ENCODE peak calls at places on chromosome 6, in six cellular contexts. One of them, this sample, is unnamed.

GRCh38 chr6:79335133-79335674 is 100.7 kb upstream of the HMGN3 start:
- DNase-seq in activated naive CD4-positive, alpha-beta T cell treated with anti-CD3 and anti-CD28 coated beads, Interleukin-2, amount 50 U/mL, for 72 hours: no peak
- DNase-seq in lung microvascular endothelial cell: no peak
- DNase-seq in fibroblast of mammary gland: peak
- DNase-seq in naive thymus-derived CD8-positive, alpha-beta T cell: no peak
- DNase-seq in T-helper 2 cell: no peak
- DNase-seq in this sample: no peak

GRCh38 chr6:160430741-160431140 is 82.6 kb downstream of the SLC22A3 start:
- DNase-seq in activated naive CD4-positive, alpha-beta T cell treated with anti-CD3 and anti-CD28 coated beads, Interleukin-2, amount 50 U/mL, for 72 hours: no peak
- DNase-seq in lung microvascular endothelial cell: no peak
- DNase-seq in fibroblast of mammary gland: no peak
- DNase-seq in naive thymus-derived CD8-positive, alpha-beta T cell: no peak
- DNase-seq in T-helper 2 cell: no peak
- DNase-seq in this sample: no peak

GRCh38 chr6:111471958-111472357 is 11.1 kb downstream of the REV3L start:
- DNase-seq in activated naive CD4-positive, alpha-beta T cell treated with anti-CD3 and anti-CD28 coated beads, Interleukin-2, amount 50 U/mL, for 72 hours: no peak
- DNase-seq in lung microvascular endothelial cell: no peak
- DNase-seq in fibroblast of mammary gland: no peak
- DNase-seq in naive thymus-derived CD8-positive, alpha-beta T cell: no peak
- DNase-seq in T-helper 2 cell: no peak
- DNase-seq in this sample: no peak

GRCh38 chr6:162343196-162343901 is 384.2 kb downstream of the PRKN start:
- DNase-seq in activated naive CD4-positive, alpha-beta T cell treated with anti-CD3 and anti-CD28 coated beads, Interleukin-2, amount 50 U/mL, for 72 hours: no peak
- DNase-seq in lung microvascular endothelial cell: no peak
- DNase-seq in fibroblast of mammary gland: peak
- DNase-seq in naive thymus-derived CD8-positive, alpha-beta T cell: no peak
- DNase-seq in T-helper 2 cell: no peak
- DNase-seq in this sample: no peak

GRCh38 chr6:67030861-67031260 is 1323.8 kb upstream of the EYS start:
- DNase-seq in activated naive CD4-positive, alpha-beta T cell treated with anti-CD3 and anti-CD28 coated beads, Interleukin-2, amount 50 U/mL, for 72 hours: no peak
- DNase-seq in lung microvascular endothelial cell: no peak
- DNase-seq in fibroblast of mammary gland: no peak
- DNase-seq in naive thymus-derived CD8-positive, alpha-beta T cell: no peak
- DNase-seq in T-helper 2 cell: no peak
- DNase-seq in this sample: no peak

GRCh38 chr6:28896505-28897392 is 27.0 kb downstream of the TRIM27 start:
- DNase-seq in activated naive CD4-positive, alpha-beta T cell treated with anti-CD3 and anti-CD28 coated beads, Interleukin-2, amount 50 U/mL, for 72 hours: peak
- DNase-seq in lung microvascular endothelial cell: peak
- DNase-seq in fibroblast of mammary gland: peak
- DNase-seq in naive thymus-derived CD8-positive, alpha-beta T cell: peak
- DNase-seq in T-helper 2 cell: peak
- DNase-seq in this sample: peak

GRCh38 chr6:140537834-140538680 is 1163.6 kb upstream of the CITED2 start:
- DNase-seq in activated naive CD4-positive, alpha-beta T cell treated with anti-CD3 and anti-CD28 coated beads, Interleukin-2, amount 50 U/mL, for 72 hours: no peak
- DNase-seq in lung microvascular endothelial cell: peak
- DNase-seq in fibroblast of mammary gland: peak
- DNase-seq in naive thymus-derived CD8-positive, alpha-beta T cell: no peak
- DNase-seq in T-helper 2 cell: no peak
- DNase-seq in this sample: no peak

GRCh38 chr6:136791296-136792065 is 796 bp downstream of the MAP3K5 start:
- DNase-seq in activated naive CD4-positive, alpha-beta T cell treated with anti-CD3 and anti-CD28 coated beads, Interleukin-2, amount 50 U/mL, for 72 hours: peak
- DNase-seq in lung microvascular endothelial cell: peak
- DNase-seq in fibroblast of mammary gland: peak
- DNase-seq in naive thymus-derived CD8-positive, alpha-beta T cell: peak
- DNase-seq in T-helper 2 cell: peak
- DNase-seq in this sample: peak

GRCh38 chr6:5905431-5906339 is 101.0 kb downstream of the NRN1 start:
- DNase-seq in activated naive CD4-positive, alpha-beta T cell treated with anti-CD3 and anti-CD28 coated beads, Interleukin-2, amount 50 U/mL, for 72 hours: no peak
- DNase-seq in lung microvascular endothelial cell: peak
- DNase-seq in fibroblast of mammary gland: peak
- DNase-seq in naive thymus-derived CD8-positive, alpha-beta T cell: no peak
- DNase-seq in T-helper 2 cell: no peak
- DNase-seq in this sample: peak

GRCh38 chr6:35299674-35300073 is 2.1 kb downstream of the DEF6 start:
- DNase-seq in activated naive CD4-positive, alpha-beta T cell treated with anti-CD3 and anti-CD28 coated beads, Interleukin-2, amount 50 U/mL, for 72 hours: no peak
- DNase-seq in lung microvascular endothelial cell: no peak
- DNase-seq in fibroblast of mammary gland: no peak
- DNase-seq in naive thymus-derived CD8-positive, alpha-beta T cell: no peak
- DNase-seq in T-helper 2 cell: no peak
- DNase-seq in this sample: no peak

GRCh38 chr6:14861491-14861943 is 384.4 kb upstream of the JARID2 start:
- DNase-seq in activated naive CD4-positive, alpha-beta T cell treated with anti-CD3 and anti-CD28 coated beads, Interleukin-2, amount 50 U/mL, for 72 hours: no peak
- DNase-seq in lung microvascular endothelial cell: no peak
- DNase-seq in fibroblast of mammary gland: no peak
- DNase-seq in naive thymus-derived CD8-positive, alpha-beta T cell: no peak
- DNase-seq in T-helper 2 cell: no peak
- DNase-seq in this sample: no peak

GRCh38 chr6:87661016-87661415 is 41.0 kb downstream of the AKIRIN2 start:
- DNase-seq in activated naive CD4-positive, alpha-beta T cell treated with anti-CD3 and anti-CD28 coated beads, Interleukin-2, amount 50 U/mL, for 72 hours: no peak
- DNase-seq in lung microvascular endothelial cell: no peak
- DNase-seq in fibroblast of mammary gland: peak
- DNase-seq in naive thymus-derived CD8-positive, alpha-beta T cell: no peak
- DNase-seq in T-helper 2 cell: no peak
- DNase-seq in this sample: no peak

GRCh38 chr6:130848945-130849344 is 21.7 kb downstream of the SMLR1 start:
- DNase-seq in activated naive CD4-positive, alpha-beta T cell treated with anti-CD3 and anti-CD28 coated beads, Interleukin-2, amount 50 U/mL, for 72 hours: no peak
- DNase-seq in lung microvascular endothelial cell: no peak
- DNase-seq in fibroblast of mammary gland: peak
- DNase-seq in naive thymus-derived CD8-positive, alpha-beta T cell: no peak
- DNase-seq in T-helper 2 cell: no peak
- DNase-seq in this sample: no peak

GRCh38 chr6:158324136-158324535 is 11.9 kb downstream of the TULP4 start:
- DNase-seq in activated naive CD4-positive, alpha-beta T cell treated with anti-CD3 and anti-CD28 coated beads, Interleukin-2, amount 50 U/mL, for 72 hours: no peak
- DNase-seq in lung microvascular endothelial cell: peak
- DNase-seq in fibroblast of mammary gland: peak
- DNase-seq in naive thymus-derived CD8-positive, alpha-beta T cell: no peak
- DNase-seq in T-helper 2 cell: no peak
- DNase-seq in this sample: no peak

GRCh38 chr6:107419747-107420146 is 39.6 kb downstream of the PDSS2 start:
- DNase-seq in activated naive CD4-positive, alpha-beta T cell treated with anti-CD3 and anti-CD28 coated beads, Interleukin-2, amount 50 U/mL, for 72 hours: no peak
- DNase-seq in lung microvascular endothelial cell: peak
- DNase-seq in fibroblast of mammary gland: peak
- DNase-seq in naive thymus-derived CD8-positive, alpha-beta T cell: no peak
- DNase-seq in T-helper 2 cell: no peak
- DNase-seq in this sample: no peak

GRCh38 chr6:6379573-6379972 is 59.1 kb upstream of the F13A1 start:
- DNase-seq in activated naive CD4-positive, alpha-beta T cell treated with anti-CD3 and anti-CD28 coated beads, Interleukin-2, amount 50 U/mL, for 72 hours: no peak
- DNase-seq in lung microvascular endothelial cell: no peak
- DNase-seq in fibroblast of mammary gland: no peak
- DNase-seq in naive thymus-derived CD8-positive, alpha-beta T cell: no peak
- DNase-seq in T-helper 2 cell: no peak
- DNase-seq in this sample: no peak

GRCh38 chr6:111015656-111016190 is 33.9 kb downstream of the RPF2 start:
- DNase-seq in activated naive CD4-positive, alpha-beta T cell treated with anti-CD3 and anti-CD28 coated beads, Interleukin-2, amount 50 U/mL, for 72 hours: no peak
- DNase-seq in lung microvascular endothelial cell: no peak
- DNase-seq in fibroblast of mammary gland: no peak
- DNase-seq in naive thymus-derived CD8-positive, alpha-beta T cell: no peak
- DNase-seq in T-helper 2 cell: no peak
- DNase-seq in this sample: no peak

GRCh38 chr6:168514216-168514615 is 73.2 kb downstream of the SMOC2 start:
- DNase-seq in activated naive CD4-positive, alpha-beta T cell treated with anti-CD3 and anti-CD28 coated beads, Interleukin-2, amount 50 U/mL, for 72 hours: no peak
- DNase-seq in lung microvascular endothelial cell: no peak
- DNase-seq in fibroblast of mammary gland: peak
- DNase-seq in naive thymus-derived CD8-positive, alpha-beta T cell: no peak
- DNase-seq in T-helper 2 cell: no peak
- DNase-seq in this sample: peak

GRCh38 chr6:36547646-36548400 is 544 bp upstream of the STK38 start:
- DNase-seq in activated naive CD4-positive, alpha-beta T cell treated with anti-CD3 and anti-CD28 coated beads, Interleukin-2, amount 50 U/mL, for 72 hours: no peak
- DNase-seq in lung microvascular endothelial cell: no peak
- DNase-seq in fibroblast of mammary gland: no peak
- DNase-seq in naive thymus-derived CD8-positive, alpha-beta T cell: no peak
- DNase-seq in T-helper 2 cell: no peak
- DNase-seq in this sample: no peak

GRCh38 chr6:164037165-164037564 is 622.6 kb downstream of the QKI start:
- DNase-seq in activated naive CD4-positive, alpha-beta T cell treated with anti-CD3 and anti-CD28 coated beads, Interleukin-2, amount 50 U/mL, for 72 hours: no peak
- DNase-seq in lung microvascular endothelial cell: no peak
- DNase-seq in fibroblast of mammary gland: no peak
- DNase-seq in naive thymus-derived CD8-positive, alpha-beta T cell: no peak
- DNase-seq in T-helper 2 cell: no peak
- DNase-seq in this sample: no peak

GRCh38 chr6:131061771-131062160 is 1.3 kb downstream of the EPB41L2 start:
- DNase-seq in activated naive CD4-positive, alpha-beta T cell treated with anti-CD3 and anti-CD28 coated beads, Interleukin-2, amount 50 U/mL, for 72 hours: no peak
- DNase-seq in lung microvascular endothelial cell: no peak
- DNase-seq in fibroblast of mammary gland: no peak
- DNase-seq in naive thymus-derived CD8-positive, alpha-beta T cell: no peak
- DNase-seq in T-helper 2 cell: no peak
- DNase-seq in this sample: no peak

This sample was measured in left cardiac atrium.